ENCODE peak calls at places on chromosome 17, in seven cellular contexts. J is GM12864, K is heart left ventricle, C is pancreas, H is activated B cell treated with CpG ODN at 0.5 μM for 24 hours, V is suprapubic skin, X is right lobe of liver. Y is an unnamed sample.

GRCh38 chr17:79088266-79088996 is 13.8 kb downstream of the ENGASE start:
- DNase-seq in J (no peak), K (no peak), C (peak; percentile 17), H (no peak), V (no peak), X (no peak), Y (no peak)

GRCh38 chr17:78525511-78526160 is 51.6 kb downstream of the DNAH17 start:
- DNase-seq in J (no peak), K (no peak), C (no peak), H (no peak), V (no peak), X (no peak), Y (no peak)

GRCh38 chr17:27295945-27296344 is 2.0 kb downstream of the WSB1 start:
- DNase-seq in J (no peak), K (no peak), C (no peak), H (no peak), V (no peak), X (no peak), Y (no peak)

GRCh38 chr17:42340691-42341127 is 47.5 kb downstream of the STAT3 start:
- DNase-seq in J (no peak), K (no peak), C (no peak), H (no peak), V (no peak), X (no peak), Y (no peak)

GRCh38 chr17:34823023-34823422 is 138.2 kb downstream of the CCT6B start:
- DNase-seq in J (no peak), K (no peak), C (no peak), H (no peak), V (no peak), X (no peak), Y (no peak)

GRCh38 chr17:39753514-39754160 is 15.9 kb downstream of the GRB7 start:
- DNase-seq in J (no peak), K (peak; percentile 66), C (no peak), H (peak; percentile 84), V (no peak), X (peak; percentile 68), Y (peak; percentile 61)

GRCh38 chr17:77252736-77253135 is 112.0 kb downstream of the SEC14L1 start:
- DNase-seq in J (no peak), K (no peak), C (no peak), H (no peak), V (no peak), X (no peak), Y (no peak)

GRCh38 chr17:81966343-81967243 is 5.6 kb upstream of the NOTUM start:
- DNase-seq in J (no peak), K (peak; percentile 39), C (no peak), H (no peak), V (no peak), X (peak; percentile 60), Y (no peak)

GRCh38 chr17:42097691-42098661 is at the start of gene ZNF385C:
- DNase-seq in J (no peak), K (no peak), C (peak; percentile 54), H (peak; percentile 48), V (no peak), X (no peak), Y (peak; percentile 62)

GRCh38 chr17:28421775-28422305 is 15.8 kb upstream of the SLC46A1 start:
- DNase-seq in J (no peak), K (no peak), C (no peak), H (no peak), V (no peak), X (no peak), Y (no peak)

GRCh38 chr17:28425206-28425605 is 19.2 kb upstream of the SLC46A1 start:
- DNase-seq in J (no peak), K (no peak), C (no peak), H (no peak), V (no peak), X (no peak), Y (no peak)

GRCh38 chr17:28427372-28427771 is 21.4 kb upstream of the SLC46A1 start:
- DNase-seq in J (no peak), K (no peak), C (no peak), H (no peak), V (no peak), X (no peak), Y (no peak)

DNA sequence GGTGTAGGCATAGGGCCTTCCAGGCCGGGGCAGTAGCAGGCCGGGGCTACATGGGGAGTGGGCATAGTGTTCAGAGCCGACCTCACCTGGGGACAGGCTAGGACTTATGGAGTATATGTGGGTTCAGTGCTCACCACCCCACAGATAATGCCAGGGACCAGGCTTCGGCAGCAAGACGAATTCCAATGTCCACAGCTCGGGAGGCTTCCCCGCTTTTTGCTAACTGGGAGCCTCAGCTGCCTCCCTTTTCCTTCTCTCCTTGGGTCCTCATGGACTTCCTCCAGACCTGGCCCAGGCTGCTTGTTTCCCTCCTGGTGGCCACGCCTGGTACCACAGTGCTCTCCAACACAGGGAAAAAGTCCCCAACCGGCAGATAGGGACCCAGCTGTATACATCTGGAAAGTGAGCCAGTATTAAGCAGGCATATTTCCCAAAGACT is 20.1 kb upstream of the SLC46A1 start:
- DNase-seq in J (no peak), K (no peak), C (no peak), H (no peak), V (no peak), X (no peak), Y (no peak)
- TF ChIP-seq CTCF in J (peak; percentile 58), K (peak; percentile 27), C (no peak), H (no peak), V (no peak), X (no peak), Y (no peak)

GRCh38 chr17:48307814-48308411 is 122.1 kb downstream of the SKAP1 start:
- DNase-seq in J (peak; percentile 41), K (peak; percentile 10), C (peak; percentile 30), H (peak; percentile 20), V (no peak), X (peak; percentile 55), Y (no peak)

GRCh38 chr17:48308591-48308990 is 121.4 kb downstream of the SKAP1 start:
- DNase-seq in J (no peak), K (no peak), C (no peak), H (no peak), V (no peak), X (no peak), Y (no peak)

GRCh38 chr17:48311324-48311723 is 118.7 kb downstream of the SKAP1 start:
- DNase-seq in J (no peak), K (no peak), C (no peak), H (no peak), V (no peak), X (no peak), Y (no peak)

GRCh38 chr17:48310748-48311213 is 119.2 kb downstream of the SKAP1 start:
- DNase-seq in J (no peak), K (no peak), C (no peak), H (no peak), V (no peak), X (no peak), Y (no peak)

DNA sequence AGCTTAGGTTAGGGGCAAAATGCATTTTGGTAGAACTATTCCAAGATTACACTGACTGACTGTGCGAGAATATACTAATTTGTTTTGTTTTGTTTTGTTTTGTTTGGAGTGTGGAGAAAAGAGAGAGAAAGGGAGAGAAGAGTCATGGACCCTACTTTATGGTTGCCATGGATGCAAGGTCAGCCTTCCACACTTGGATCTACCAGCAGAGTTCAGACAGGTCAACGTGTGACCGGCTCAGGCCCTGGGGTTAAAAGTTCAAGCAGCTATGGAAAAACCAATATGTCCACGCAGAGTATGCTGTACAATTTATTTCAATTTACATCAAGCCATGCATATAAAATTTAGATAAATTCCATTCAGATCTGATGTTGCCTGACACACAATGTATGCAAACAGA is 122.8 kb downstream of the SKAP1 start:
- DNase-seq in J (no peak), K (no peak), C (no peak), H (no peak), V (no peak), X (no peak), Y (no peak)
- TF ChIP-seq CTCF in J (no peak), K (no peak), C (no peak), H (no peak), V (no peak), X (no peak), Y (no peak)

GRCh38 chr17:56833023-56833811 is 503 bp downstream of the C17orf67 start:
- DNase-seq in J (no peak), K (peak; percentile 50), C (peak; percentile 61), H (peak; percentile 62), V (peak; percentile 75), X (peak; percentile 68), Y (no peak)
- TF ChIP-seq CTCF in J (no peak), K (no peak), C (no peak), H (no peak), V (no peak), X (peak; percentile 2), Y (no peak)

DNA sequence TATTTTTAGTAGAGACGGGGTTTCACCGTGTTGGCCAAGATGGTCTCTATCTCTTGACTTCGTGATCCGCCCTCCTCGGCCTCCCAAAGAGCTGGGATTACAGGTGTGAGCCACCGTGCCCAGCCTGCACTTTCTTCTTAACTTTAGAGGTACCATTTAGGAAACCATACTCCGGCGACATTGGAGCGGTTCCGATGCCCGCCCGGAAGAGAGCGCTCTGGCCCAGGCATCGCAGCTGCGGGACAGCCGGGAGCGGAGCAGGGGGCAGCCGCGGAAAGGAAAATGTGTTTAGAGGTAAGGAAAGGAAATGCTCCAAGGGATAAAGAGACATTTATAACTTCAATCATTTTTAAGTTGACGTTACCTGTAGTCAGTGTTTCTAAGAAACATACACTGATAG is 6.0 kb upstream of the HS3ST3B1 start:
- DNase-seq in J (no peak), K (no peak), C (no peak), H (no peak), V (peak; percentile 35), X (no peak), Y (no peak)
- TF ChIP-seq CTCF in J (no peak), K (no peak), C (no peak), H (no peak), V (no peak), X (no peak), Y (peak; percentile 27)

Y was measured in D721Med.